ENCODE peak calls at places on chromosome 2, in seven cellular contexts. A is endodermal cell, L is kidney tubule cell, C is NCI-H1417, Y is hypothalamus, M is NCI-H146, Q is fibroblast of lung. T is an unnamed sample.

GRCh38 chr2:18861951-18862350 is 272.6 kb upstream of the NT5C1B start:
- DNase-seq in A (no peak), L (no peak), C (no peak), Y (no peak), M (no peak), Q (no peak), T (no peak)

GRCh38 chr2:71592181-71592711 is 138.9 kb downstream of the DYSF start:
- DNase-seq in A (peak), L (no peak), C (no peak), Y (peak), M (peak), Q (no peak), T (no peak)

GRCh38 chr2:232315049-232315922 is 63.3 kb upstream of the ALPP start:
- DNase-seq in A (no peak), L (peak), C (no peak), Y (no peak), M (no peak), Q (peak), T (no peak)

GRCh38 chr2:60007666-60008065 is 545.8 kb downstream of the BCL11A start:
- DNase-seq in A (no peak), L (peak), C (no peak), Y (no peak), M (no peak), Q (no peak), T (no peak)

GRCh38 chr2:24435391-24436316 is 55.4 kb upstream of the NCOA1 start:
- DNase-seq in A (no peak), L (no peak), C (peak), Y (peak), M (peak), Q (peak), T (peak)

GRCh38 chr2:148874868-148875341 is at the start of gene KIF5C:
- DNase-seq in A (peak), L (peak), C (peak), Y (peak), M (peak), Q (peak), T (peak)

GRCh38 chr2:53379547-53379946 is 388.1 kb upstream of the CHAC2 start:
- DNase-seq in A (no peak), L (no peak), C (no peak), Y (no peak), M (no peak), Q (no peak), T (no peak)

GRCh38 chr2:99682280-99683060 is 192.7 kb upstream of the REV1 start:
- DNase-seq in A (no peak), L (no peak), C (peak), Y (no peak), M (peak), Q (no peak), T (no peak)

T was measured in DMS79.